ENCODE peak calls at places on chromosomes 13 and 19, in seven cellular contexts. Z, W, A, L, H, K and C are unnamed samples.

GRCh38 chr13:108306768-108307332 is 37.3 kb downstream of the TNFSF13B start:
- DNase-seq in Z (no peak), W (no peak), A (no peak), L (no peak), H (no peak), K (no peak), C (no peak)

GRCh38 chr19:18562086-18562485 is 4.4 kb downstream of the KXD1 start:
- DNase-seq in Z (peak), W (no peak), A (no peak), L (no peak), H (no peak), K (no peak), C (no peak)

GRCh38 chr13:112346899-112347229 is 29.3 kb upstream of the SPACA7 start:
- DNase-seq in Z (no peak), W (no peak), A (no peak), L (no peak), H (no peak), K (no peak), C (no peak)

GRCh38 chr19:33780746-33781145 is 15.9 kb upstream of the KCTD15 start:
- DNase-seq in Z (no peak), W (no peak), A (no peak), L (no peak), H (no peak), K (no peak), C (no peak)

GRCh38 chr19:41309225-41310030 is 544 bp upstream of the CCDC97 start:
- DNase-seq in Z (no peak), W (no peak), A (peak), L (no peak), H (no peak), K (no peak), C (no peak)

GRCh38 chr19:18772620-18773587 is 18.2 kb downstream of the COMP start:
- DNase-seq in Z (no peak), W (no peak), A (no peak), L (no peak), H (no peak), K (peak), C (no peak)

GRCh38 chr19:5103812-5104410 is 135.0 kb downstream of the KDM4B start:
- DNase-seq in Z (no peak), W (no peak), A (no peak), L (no peak), H (no peak), K (no peak), C (no peak)

GRCh38 chr19:38849147-38849745 is 540 bp downstream of the HNRNPL start:
- DNase-seq in Z (peak), W (peak), A (peak), L (peak), H (peak), K (peak), C (peak)

GRCh38 chr19:55117063-55117635 is 288 bp downstream of the PPP1R12C start:
- DNase-seq in Z (peak), W (no peak), A (peak), L (no peak), H (no peak), K (no peak), C (no peak)

GRCh38 chr19:35710784-35711723 is 6.7 kb downstream of the ZBTB32 start:
- DNase-seq in Z (no peak), W (no peak), A (peak), L (no peak), H (no peak), K (no peak), C (no peak)

GRCh38 chr13:20161951-20162300 is 1.1 kb upstream of the GJA3 start:
- DNase-seq in Z (no peak), W (no peak), A (no peak), L (no peak), H (no peak), K (no peak), C (no peak)

GRCh38 chr19:1430201-1430621 is 8.0 kb upstream of the RPS15 start:
- DNase-seq in Z (no peak), W (no peak), A (no peak), L (no peak), H (no peak), K (no peak), C (no peak)

GRCh38 chr19:7287716-7288115 is 6.5 kb downstream of the INSR start:
- DNase-seq in Z (no peak), W (no peak), A (no peak), L (no peak), H (no peak), K (no peak), C (no peak)

GRCh38 chr19:31300406-31300805 is 48.8 kb downstream of the TSHZ3 start:
- DNase-seq in Z (no peak), W (no peak), A (no peak), L (no peak), H (no peak), K (no peak), C (no peak)

GRCh38 chr13:111908981-111909380 is 158.0 kb upstream of the SOX1 start:
- DNase-seq in Z (no peak), W (no peak), A (no peak), L (no peak), H (no peak), K (no peak), C (no peak)

GRCh38 chr19:35869327-35870123 is 1.2 kb downstream of the APLP1 start:
- DNase-seq in Z (peak), W (peak), A (peak), L (peak), H (peak), K (peak), C (peak)

GRCh38 chr13:30006246-30006645 is 155.8 kb upstream of the UBL3 start:
- DNase-seq in Z (no peak), W (no peak), A (no peak), L (no peak), H (no peak), K (no peak), C (no peak)

GRCh38 chr19:8204961-8205360 is 4.2 kb upstream of the CERS4 start:
- DNase-seq in Z (no peak), W (no peak), A (no peak), L (no peak), H (no peak), K (peak), C (no peak)

GRCh38 chr13:113788413-113789135 is 29.5 kb downstream of the TMEM255B start:
- DNase-seq in Z (peak), W (no peak), A (no peak), L (no peak), H (no peak), K (no peak), C (no peak)

GRCh38 chr13:36758345-36758744 is 60.7 kb upstream of the RFXAP start:
- DNase-seq in Z (no peak), W (peak), A (no peak), L (no peak), H (peak), K (peak), C (peak)

GRCh38 chr19:44284968-44285367 is 19.9 kb downstream of the ZNF235 start:
- DNase-seq in Z (no peak), W (no peak), A (no peak), L (no peak), H (no peak), K (no peak), C (no peak)

GRCh38 chr19:13718733-13719132 is 45.6 kb upstream of the MRI1 start:
- DNase-seq in Z (peak), W (peak), A (no peak), L (no peak), H (peak), K (peak), C (peak)

GRCh38 chr13:30305456-30305855 is 1.9 kb downstream of the KATNAL1 start:
- DNase-seq in Z (no peak), W (no peak), A (no peak), L (no peak), H (no peak), K (no peak), C (no peak)

GRCh38 chr19:3507371-3508120 is 1.4 kb downstream of the FZR1 start:
- DNase-seq in Z (peak), W (no peak), A (peak), L (no peak), H (peak), K (peak), C (peak)

GRCh38 chr13:74288361-74288911 is 154.2 kb upstream of the KLF12 start:
- DNase-seq in Z (peak), W (peak), A (peak), L (no peak), H (peak), K (peak), C (peak)

GRCh38 chr13:51044023-51044665 is 66.9 kb downstream of the C13orf42 start:
- DNase-seq in Z (no peak), W (no peak), A (no peak), L (no peak), H (no peak), K (no peak), C (no peak)

GRCh38 chr19:10929402-10929794 is 787 bp downstream of the TIMM29 start:
- DNase-seq in Z (no peak), W (no peak), A (no peak), L (no peak), H (no peak), K (no peak), C (no peak)

GRCh38 chr13:32811297-32811800 is 204.9 kb upstream of the KL start:
- DNase-seq in Z (no peak), W (no peak), A (no peak), L (no peak), H (peak), K (no peak), C (no peak)

GRCh38 chr13:106846571-106846970 is 278.6 kb upstream of the ARGLU1 start:
- DNase-seq in Z (no peak), W (no peak), A (no peak), L (no peak), H (no peak), K (no peak), C (no peak)

GRCh38 chr19:10611907-10612306 is 13.4 kb upstream of the SLC44A2 start:
- DNase-seq in Z (no peak), W (no peak), A (no peak), L (no peak), H (no peak), K (no peak), C (no peak)

GRCh38 chr19:39363909-39364457 is 21.8 kb downstream of the SAMD4B start:
- DNase-seq in Z (peak), W (no peak), A (no peak), L (no peak), H (no peak), K (no peak), C (no peak)

GRCh38 chr13:31947105-31947504 is 84.5 kb upstream of the FRY start:
- DNase-seq in Z (no peak), W (peak), A (no peak), L (no peak), H (no peak), K (peak), C (no peak)

GRCh38 chr13:21071015-21071414 is 9.6 kb upstream of the LATS2 start:
- DNase-seq in Z (no peak), W (no peak), A (no peak), L (no peak), H (no peak), K (no peak), C (no peak)

GRCh38 chr19:42125536-42125935 is 6.7 kb downstream of the POU2F2 start:
- DNase-seq in Z (no peak), W (no peak), A (no peak), L (no peak), H (no peak), K (no peak), C (no peak)

GRCh38 chr19:38194061-38194701 is 29.8 kb downstream of the DPF1 start:
- DNase-seq in Z (no peak), W (no peak), A (no peak), L (no peak), H (no peak), K (peak), C (no peak)

GRCh38 chr19:15291666-15292065 is 40.7 kb downstream of the BRD4 start:
- DNase-seq in Z (no peak), W (no peak), A (no peak), L (no peak), H (no peak), K (no peak), C (no peak)